ENCODE peak calls at places on chromosomes 12 and 14, in four cellular contexts. V is AG04450, E is HCT116, H is mammary epithelial cell. P is an unnamed sample.
A peak's percentile ranks its signal among the peaks of the same experiment; 100 is the strongest.

GRCh38 chr12:4269279-4269991 is 4.1 kb upstream of the CCND2 start:
- DNase-seq in H (peak; percentile 39), E (no peak), V (no peak), P (peak; percentile 84)

GRCh38 chr14:50821471-50822464 is 9.2 kb downstream of the NIN start:
- DNase-seq in V (no peak), H (peak; percentile 58), E (no peak), P (peak; percentile 57)

GRCh38 chr12:95646781-95647184 is 95.5 kb upstream of the USP44 start:
- DNase-seq in V (peak; percentile 66), E (no peak), H (no peak), P (no peak)

GRCh38 chr14:92768795-92769194 is 20.4 kb upstream of the LGMN start:
- DNase-seq in H (no peak), E (no peak), V (no peak), P (no peak)

GRCh38 chr12:130031571-130032189 is 127.9 kb upstream of the TMEM132D start:
- DNase-seq in E (no peak), H (no peak), V (no peak), P (peak; percentile 43)

GRCh38 chr12:123931686-123932321 is 40.8 kb downstream of the CCDC92 start:
- DNase-seq in V (no peak), H (no peak), E (no peak), P (peak; percentile 44)

GRCh38 chr12:57216931-57217871 is 607 bp downstream of the NXPH4 start:
- DNase-seq in H (peak; percentile 9), E (no peak), V (no peak), P (no peak)

GRCh38 chr14:37480446-37481290 is 114.4 kb downstream of the FOXA1 start:
- DNase-seq in E (no peak), V (no peak), H (peak; percentile 2), P (no peak)

GRCh38 chr14:88554458-88555286 is at the start of gene PTPN21:
- DNase-seq in V (no peak), E (no peak), H (peak; percentile 78), P (peak; percentile 75)

GRCh38 chr12:38138225-38139221 is 178.1 kb upstream of the ALG10B start:
- DNase-seq in H (peak; percentile 64), E (peak; percentile 61), V (peak; percentile 27), P (peak; percentile 75)
- H3K4me3 ChIP-seq in H (peak overlapping the region; percentile 61), E (peak overlapping the region; percentile 45), V (peak overlapping the region; percentile 31), P (peak overlapping the region; percentile 35)

GRCh38 chr14:70810621-70811020 is 1.3 kb upstream of the MAP3K9 start:
- DNase-seq in E (no peak), V (no peak), H (no peak), P (no peak)

GRCh38 chr14:70808402-70809237 is 693 bp downstream of the MAP3K9 start:
- DNase-seq in H (peak; percentile 63), V (no peak), E (no peak), P (peak; percentile 39)

GRCh38 chr14:70811065-70811464 is 1.8 kb upstream of the MAP3K9 start:
- DNase-seq in V (no peak), E (no peak), H (peak; percentile 48), P (no peak)

GRCh38 chr14:70808023-70808401 is 1.3 kb downstream of the MAP3K9 start:
- DNase-seq in V (no peak), H (no peak), E (peak; percentile 59), P (peak; percentile 54)

DNA sequence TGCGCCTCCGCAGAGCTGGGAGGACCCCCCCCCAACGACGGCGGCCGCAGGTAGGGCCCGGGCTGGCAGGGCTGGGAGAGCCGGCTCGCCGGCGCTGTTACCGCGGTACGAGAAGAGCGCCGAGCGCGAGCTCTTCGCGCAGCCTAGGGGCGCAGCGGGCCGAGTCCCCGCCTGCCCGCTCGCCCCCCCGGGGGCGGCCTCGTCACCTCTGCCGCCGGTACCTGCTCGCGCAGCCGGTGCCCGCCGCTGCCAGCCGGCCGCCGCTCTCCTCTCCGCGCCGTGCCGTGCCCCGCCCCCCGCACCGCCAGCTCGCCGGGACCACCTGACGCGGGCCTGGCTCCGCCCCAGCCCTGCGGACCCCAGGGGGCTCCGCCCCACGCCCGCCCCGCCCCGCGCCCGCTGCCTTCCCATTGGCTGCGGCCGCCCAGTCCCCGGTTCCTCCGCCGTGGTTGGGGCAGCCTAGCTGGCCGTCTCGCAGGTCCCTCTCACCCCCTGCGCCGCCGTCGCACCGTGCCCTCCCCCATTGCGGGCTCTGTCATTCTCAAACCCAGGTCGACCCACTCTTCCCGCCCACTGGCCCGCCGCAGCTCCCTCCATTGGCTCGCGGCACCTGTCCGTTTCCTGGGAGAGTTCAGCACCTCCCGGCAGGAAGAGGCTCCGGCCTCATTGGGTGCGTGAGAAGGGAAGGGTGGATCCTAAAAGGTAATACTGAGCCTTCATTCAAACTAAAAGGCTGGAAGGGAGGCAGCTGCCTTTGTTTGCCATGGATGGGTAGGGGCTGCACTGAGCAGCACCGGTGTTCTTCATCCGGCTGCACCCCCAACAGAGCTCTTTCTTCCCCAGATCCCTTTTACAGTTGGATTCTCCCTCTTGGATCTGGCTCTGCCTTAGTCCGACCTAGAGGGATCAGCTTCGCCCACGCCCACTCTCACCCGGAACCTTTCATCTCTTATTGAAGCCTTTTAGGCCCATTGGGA is at the start of gene MAP3K9:
- DNase-seq in V (no peak), H (peak; percentile 99), E (peak; percentile 96), P (peak; percentile 95)
- H3K27ac ChIP-seq in V (no peak within 1 kb of the TSS), H (peak within 1 kb of the TSS; percentile 73), E (peak within 1 kb of the TSS; percentile 71), P (peak within 1 kb of the TSS; percentile 86)

GRCh38 chr14:55580401-55581010 is 499 bp downstream of the KTN1 start:
- DNase-seq in H (peak; percentile 30), V (no peak), E (no peak), P (peak; percentile 41)
- TF ChIP-seq CTCF in H (peak; percentile 8), V (no peak), E (no peak), P (no peak)

GRCh38 chr12:46368684-46369083 is 3.9 kb downstream of the SLC38A2 start:
- DNase-seq in V (no peak), E (no peak), H (no peak), P (no peak)

GRCh38 chr12:46370792-46371717 is 1.5 kb downstream of the SLC38A2 start:
- DNase-seq in H (peak; percentile 84), V (no peak), E (no peak), P (peak; percentile 90)

GRCh38 chr12:46369095-46369473 is 3.5 kb downstream of the SLC38A2 start:
- DNase-seq in H (no peak), V (no peak), E (no peak), P (no peak)

GRCh38 chr12:46370380-46370734 is 2.2 kb downstream of the SLC38A2 start:
- DNase-seq in H (no peak), E (no peak), V (no peak), P (no peak)

GRCh38 chr12:46369474-46370379 is 2.8 kb downstream of the SLC38A2 start:
- DNase-seq in E (no peak), H (no peak), V (no peak), P (no peak)
- H3K4me3 ChIP-seq in E (peak overlapping the region; percentile 84), H (peak overlapping the region; percentile 95), V (peak overlapping the region; percentile 95), P (peak overlapping the region; percentile 32)

GRCh38 chr12:12735301-12735700 is 18.1 kb downstream of the CDKN1B start:
- DNase-seq in E (no peak), H (no peak), V (no peak), P (no peak)

GRCh38 chr12:12734561-12735071 is 17.4 kb downstream of the CDKN1B start:
- DNase-seq in V (no peak), H (no peak), E (no peak), P (no peak)

GRCh38 chr12:12734054-12734453 is 16.9 kb downstream of the CDKN1B start:
- DNase-seq in V (no peak), E (no peak), H (no peak), P (no peak)

GRCh38 chr12:12733118-12733517 is 15.9 kb downstream of the CDKN1B start:
- DNase-seq in H (no peak), E (no peak), V (no peak), P (no peak)

DNA sequence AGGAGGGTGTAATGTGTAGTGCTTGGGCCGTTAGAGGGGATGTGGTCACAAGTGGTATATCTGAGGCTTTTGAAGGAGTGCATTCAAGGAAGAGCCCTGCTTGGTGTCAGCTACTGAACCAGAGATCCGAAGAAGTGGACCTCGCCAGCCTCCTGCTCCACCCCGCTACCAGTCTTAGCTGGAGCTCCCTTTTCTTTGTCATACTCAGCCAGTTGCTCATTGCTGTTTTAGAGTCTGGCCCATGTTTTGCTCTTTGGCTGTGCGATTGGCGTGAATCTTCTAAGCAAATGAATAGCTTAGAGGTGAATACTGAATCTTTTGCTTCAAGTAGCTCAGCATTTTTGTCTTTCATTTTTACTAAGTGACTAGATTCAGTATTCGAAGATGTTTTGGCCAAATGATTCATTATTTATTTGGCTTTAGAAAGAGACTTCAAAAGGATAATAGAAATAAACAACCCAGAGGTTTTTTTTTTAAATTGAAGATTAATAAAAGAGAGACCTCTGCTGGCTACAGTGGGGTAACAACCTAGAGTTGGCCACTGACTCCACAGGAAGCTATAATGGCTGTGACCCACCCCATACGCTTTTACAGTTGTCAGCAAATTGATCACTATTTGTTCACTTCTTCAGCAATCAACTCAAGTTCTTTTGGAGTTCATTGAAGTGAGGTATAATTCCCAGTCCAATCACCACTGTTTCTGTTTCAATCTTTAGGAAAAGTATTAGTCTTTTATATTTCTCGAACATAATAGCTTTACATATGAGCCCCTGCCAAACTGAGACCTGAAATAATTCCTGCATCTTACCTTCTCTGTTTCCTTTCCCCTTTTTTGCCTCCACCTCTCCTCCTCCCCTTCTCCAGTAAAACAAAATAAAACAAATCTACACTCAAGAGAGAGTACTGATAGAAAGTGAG is 19.9 kb downstream of the CDKN1B start:
- DNase-seq in E (no peak), H (peak; percentile 27), V (no peak), P (no peak)
- H3K27ac ChIP-seq in E (no peak overlapping the region), H (no peak overlapping the region), V (peak overlapping the region; percentile 83), P (peak overlapping the region; percentile 70)

DNA sequence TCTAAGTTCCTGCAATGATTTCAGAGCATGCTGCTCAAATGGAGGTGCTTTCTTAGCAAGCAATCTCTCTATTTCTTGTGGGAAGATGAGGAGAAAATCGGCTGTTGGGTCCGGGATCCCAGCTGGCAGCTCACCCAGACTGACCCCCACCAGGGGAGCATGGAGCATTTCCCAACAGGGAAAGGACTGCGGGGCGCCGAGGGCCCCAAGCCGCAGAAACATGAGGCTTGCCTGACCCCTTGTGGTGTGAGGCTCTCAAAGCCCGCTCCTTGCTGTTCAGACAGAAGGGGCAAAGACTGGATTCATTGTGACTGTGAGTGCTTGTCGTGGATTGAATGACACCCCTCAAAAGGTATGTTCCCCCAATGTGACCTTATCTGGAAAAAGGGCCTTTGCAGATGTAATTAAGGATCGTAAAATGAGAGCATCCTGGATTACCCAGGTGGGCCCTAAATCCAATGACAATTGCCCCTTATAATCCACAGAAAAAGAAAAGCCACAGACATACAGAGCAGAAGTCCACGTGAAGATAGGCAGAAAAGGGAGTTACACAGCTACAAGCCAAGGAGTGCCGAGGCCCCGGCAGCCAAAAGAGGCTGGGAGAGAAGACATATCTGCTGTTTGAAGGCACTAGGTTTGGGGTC is 116.3 kb upstream of the VASH1 start:
- DNase-seq in H (peak; percentile 17), V (no peak), E (peak; percentile 27), P (no peak)
- TF ChIP-seq CTCF in H (peak; percentile 79), V (peak; percentile 55), E (peak; percentile 76), P (no peak)

P was measured in lung.